ENCODE peak calls at places on chromosomes 3 and 15, in ten cellular contexts. Q is stomach; B is CD8-positive, alpha-beta memory T cell; I is fibroblast of lung; L is NAMALWA; N is SK-N-DZ; V is anterior cingulate cortex; G is NCI-H1436; R is NCI-H1417; H is activated CD4-positive, alpha-beta memory T cell treated with anti-CD3 and anti-CD28 coated beads, Interleukin-2, amount 10 ng/mL, durations not matched to agents 7 days and 5 days. A is an unnamed sample.

GRCh38 chr15:72474466-72474911 is 359 bp downstream of the ARIH1 start:
- DNase-seq in Q (no peak), B (peak), I (no peak), L (no peak), N (no peak), V (no peak), G (no peak), R (no peak), H (no peak), A (no peak)

GRCh38 chr3:134544306-134544705 is 58.4 kb downstream of the CEP63 start:
- DNase-seq in Q (no peak), B (no peak), I (no peak), L (no peak), N (no peak), V (no peak), G (no peak), R (no peak), H (no peak), A (peak)

GRCh38 chr3:36991923-36992805 is 767 bp downstream of the EPM2AIP1 start:
- DNase-seq in Q (no peak), B (no peak), I (peak), L (no peak), N (no peak), V (no peak), G (no peak), R (no peak), H (no peak), A (no peak)

GRCh38 chr3:128311441-128311844 is 155.2 kb downstream of the DNAJB8 start:
- DNase-seq in Q (no peak), B (no peak), I (no peak), L (no peak), N (no peak), V (no peak), G (no peak), R (no peak), H (no peak), A (no peak)

GRCh38 chr3:138125548-138126221 is 6.5 kb downstream of the A4GNT start:
- DNase-seq in Q (no peak), B (no peak), I (peak), L (no peak), N (peak), V (no peak), G (no peak), R (no peak), H (no peak), A (peak)

GRCh38 chr15:73378089-73378488 is 9.3 kb upstream of the HCN4 start:
- DNase-seq in Q (no peak), B (no peak), I (no peak), L (no peak), N (no peak), V (peak), G (no peak), R (no peak), H (no peak), A (no peak)

GRCh38 chr3:149247929-149248691 is 26.5 kb upstream of the CP start:
- DNase-seq in Q (no peak), B (no peak), I (peak), L (peak), N (no peak), V (no peak), G (no peak), R (peak), H (no peak), A (no peak)

GRCh38 chr3:99114565-99115291 is 213.2 kb upstream of the DCBLD2 start:
- DNase-seq in Q (no peak), B (no peak), I (peak), L (peak), N (peak), V (no peak), G (no peak), R (peak), H (no peak), A (peak)

GRCh38 chr3:186871403-186871924 is 29.0 kb downstream of the ADIPOQ start:
- DNase-seq in Q (no peak), B (no peak), I (no peak), L (no peak), N (no peak), V (no peak), G (no peak), R (no peak), H (no peak), A (peak)

GRCh38 chr3:14827776-14828175 is 9.0 kb downstream of the FGD5 start:
- DNase-seq in Q (no peak), B (no peak), I (no peak), L (no peak), N (no peak), V (no peak), G (no peak), R (no peak), H (no peak), A (no peak)

GRCh38 chr3:64616953-64617352 is 70.8 kb downstream of the ADAMTS9 start:
- DNase-seq in Q (no peak), B (no peak), I (no peak), L (no peak), N (no peak), V (no peak), G (no peak), R (no peak), H (no peak), A (no peak)

GRCh38 chr3:172287811-172288477 is 160.3 kb downstream of the GHSR start:
- DNase-seq in Q (no peak), B (no peak), I (no peak), L (no peak), N (peak), V (no peak), G (no peak), R (no peak), H (no peak), A (no peak)

GRCh38 chr3:82940124-82940523 is 1178.7 kb upstream of the GBE1 start:
- DNase-seq in Q (no peak), B (no peak), I (no peak), L (no peak), N (no peak), V (no peak), G (no peak), R (no peak), H (peak), A (no peak)

GRCh38 chr3:189680723-189681122 is 49.5 kb downstream of the TP63 start:
- DNase-seq in Q (no peak), B (no peak), I (no peak), L (peak), N (no peak), V (no peak), G (no peak), R (no peak), H (no peak), A (no peak)